ENCODE peak calls at places on chromosomes 5 and 9, in seven cellular contexts. One of them, this sample, is unnamed.

GRCh38 chr9:75238311-75238976 is 150.1 kb downstream of the OSTF1 start:
- DNase-seq in IMR-90: peak; percentile 68
- DNase-seq in astrocyte of the cerebellum: peak; percentile 36
- DNase-seq in neural progenitor cell: peak; percentile 83
- DNase-seq in stimulated activated CD4-positive, alpha-beta T cell treated with anti-CD3 and anti-CD28 coated beads, Interleukin-1b, Interleukin-23, amount 100 ng/mL, for 1 hour: no peak
- DNase-seq in activated T-cell treated with anti-CD3 and anti-CD28 coated beads for 1 hour: peak; percentile 4
- DNase-seq in AG10803: peak; percentile 56
- DNase-seq in this sample: peak; percentile 52

GRCh38 chr5:95959051-95959963 is 2.3 kb downstream of the ELL2 start:
- DNase-seq in IMR-90: peak; percentile 33
- DNase-seq in astrocyte of the cerebellum: no peak
- DNase-seq in neural progenitor cell: peak; percentile 7
- DNase-seq in stimulated activated CD4-positive, alpha-beta T cell treated with anti-CD3 and anti-CD28 coated beads, Interleukin-1b, Interleukin-23, amount 100 ng/mL, for 1 hour: no peak
- DNase-seq in activated T-cell treated with anti-CD3 and anti-CD28 coated beads for 1 hour: no peak
- DNase-seq in AG10803: peak; percentile 18
- DNase-seq in this sample: no peak

GRCh38 chr5:9851458-9851857 is 221.3 kb upstream of the TAS2R1 start:
- DNase-seq in IMR-90: peak; percentile 96
- DNase-seq in astrocyte of the cerebellum: peak; percentile 92
- DNase-seq in neural progenitor cell: peak; percentile 22
- DNase-seq in stimulated activated CD4-positive, alpha-beta T cell treated with anti-CD3 and anti-CD28 coated beads, Interleukin-1b, Interleukin-23, amount 100 ng/mL, for 1 hour: no peak
- DNase-seq in activated T-cell treated with anti-CD3 and anti-CD28 coated beads for 1 hour: no peak
- DNase-seq in AG10803: peak; percentile 96
- DNase-seq in this sample: no peak

GRCh38 chr5:102048940-102049339 is 247.1 kb downstream of the SLCO4C1 start:
- DNase-seq in IMR-90: no peak
- DNase-seq in astrocyte of the cerebellum: no peak
- DNase-seq in neural progenitor cell: no peak
- DNase-seq in stimulated activated CD4-positive, alpha-beta T cell treated with anti-CD3 and anti-CD28 coated beads, Interleukin-1b, Interleukin-23, amount 100 ng/mL, for 1 hour: no peak
- DNase-seq in activated T-cell treated with anti-CD3 and anti-CD28 coated beads for 1 hour: no peak
- DNase-seq in AG10803: no peak
- DNase-seq in this sample: no peak

GRCh38 chr5:37248387-37248969 is 698 bp downstream of the CPLANE1 start:
- DNase-seq in IMR-90: peak; percentile 4
- DNase-seq in astrocyte of the cerebellum: no peak
- DNase-seq in neural progenitor cell: peak; percentile 27
- DNase-seq in stimulated activated CD4-positive, alpha-beta T cell treated with anti-CD3 and anti-CD28 coated beads, Interleukin-1b, Interleukin-23, amount 100 ng/mL, for 1 hour: no peak
- DNase-seq in activated T-cell treated with anti-CD3 and anti-CD28 coated beads for 1 hour: no peak
- DNase-seq in AG10803: peak; percentile 15
- DNase-seq in this sample: no peak

GRCh38 chr5:124849774-124850173 is 103.3 kb upstream of the ZNF608 start:
- DNase-seq in IMR-90: no peak
- DNase-seq in astrocyte of the cerebellum: no peak
- DNase-seq in neural progenitor cell: no peak
- DNase-seq in stimulated activated CD4-positive, alpha-beta T cell treated with anti-CD3 and anti-CD28 coated beads, Interleukin-1b, Interleukin-23, amount 100 ng/mL, for 1 hour: no peak
- DNase-seq in activated T-cell treated with anti-CD3 and anti-CD28 coated beads for 1 hour: no peak
- DNase-seq in AG10803: no peak
- DNase-seq in this sample: no peak

GRCh38 chr9:37329576-37329975 is 92.9 kb upstream of the GRHPR start:
- DNase-seq in IMR-90: peak; percentile 50
- DNase-seq in astrocyte of the cerebellum: no peak
- DNase-seq in neural progenitor cell: peak; percentile 27
- DNase-seq in stimulated activated CD4-positive, alpha-beta T cell treated with anti-CD3 and anti-CD28 coated beads, Interleukin-1b, Interleukin-23, amount 100 ng/mL, for 1 hour: no peak
- DNase-seq in activated T-cell treated with anti-CD3 and anti-CD28 coated beads for 1 hour: no peak
- DNase-seq in AG10803: peak; percentile 43
- DNase-seq in this sample: no peak

GRCh38 chr9:137417161-137418021 is 5.6 kb downstream of the EXD3 start:
- DNase-seq in IMR-90: no peak
- DNase-seq in astrocyte of the cerebellum: no peak
- DNase-seq in neural progenitor cell: no peak
- DNase-seq in stimulated activated CD4-positive, alpha-beta T cell treated with anti-CD3 and anti-CD28 coated beads, Interleukin-1b, Interleukin-23, amount 100 ng/mL, for 1 hour: no peak
- DNase-seq in activated T-cell treated with anti-CD3 and anti-CD28 coated beads for 1 hour: no peak
- DNase-seq in AG10803: no peak
- DNase-seq in this sample: no peak

GRCh38 chr5:123776761-123777160 is 264.8 kb downstream of the CSNK1G3 start:
- DNase-seq in IMR-90: peak; percentile 88
- DNase-seq in astrocyte of the cerebellum: no peak
- DNase-seq in neural progenitor cell: no peak
- DNase-seq in stimulated activated CD4-positive, alpha-beta T cell treated with anti-CD3 and anti-CD28 coated beads, Interleukin-1b, Interleukin-23, amount 100 ng/mL, for 1 hour: no peak
- DNase-seq in activated T-cell treated with anti-CD3 and anti-CD28 coated beads for 1 hour: no peak
- DNase-seq in AG10803: peak; percentile 93
- DNase-seq in this sample: no peak

GRCh38 chr9:127629468-127630081 is 17.5 kb downstream of the STXBP1 start:
- DNase-seq in IMR-90: peak; percentile 35
- DNase-seq in astrocyte of the cerebellum: no peak
- DNase-seq in neural progenitor cell: no peak
- DNase-seq in stimulated activated CD4-positive, alpha-beta T cell treated with anti-CD3 and anti-CD28 coated beads, Interleukin-1b, Interleukin-23, amount 100 ng/mL, for 1 hour: no peak
- DNase-seq in activated T-cell treated with anti-CD3 and anti-CD28 coated beads for 1 hour: no peak
- DNase-seq in AG10803: no peak
- DNase-seq in this sample: no peak